ENCODE peak calls at places on chromosome 14, in four cellular contexts. One of them, this sample, is unnamed.

GRCh38 chr14:75254381-75254821 is 24.2 kb upstream of the FOS start:
- DNase-seq in mesenchymal stem cell: no peak
- DNase-seq in H9: no peak
- DNase-seq in neuronal stem cell: no peak
- DNase-seq in this sample: no peak

GRCh38 chr14:38944691-38945090 is 158.3 kb downstream of the SEC23A start:
- DNase-seq in neuronal stem cell: no peak
- DNase-seq in H9: no peak
- DNase-seq in mesenchymal stem cell: no peak
- DNase-seq in this sample: no peak

GRCh38 chr14:23000860-23001259 is 9.1 kb downstream of the C14orf93 start:
- DNase-seq in mesenchymal stem cell: no peak
- DNase-seq in neuronal stem cell: no peak
- DNase-seq in H9: no peak
- DNase-seq in this sample: no peak

GRCh38 chr14:99156814-99157213 is 115.2 kb downstream of the BCL11B start:
- DNase-seq in neuronal stem cell: no peak
- DNase-seq in H9: peak
- DNase-seq in mesenchymal stem cell: no peak
- DNase-seq in this sample: peak

GRCh38 chr14:92513204-92513965 is at the start of gene RIN3:
- DNase-seq in mesenchymal stem cell: peak
- DNase-seq in neuronal stem cell: peak
- DNase-seq in H9: peak
- DNase-seq in this sample: no peak

GRCh38 chr14:103846569-103847438 is 571 bp downstream of the PPP1R13B start:
- DNase-seq in H9: peak
- DNase-seq in mesenchymal stem cell: peak
- DNase-seq in neuronal stem cell: no peak
- DNase-seq in this sample: peak

GRCh38 chr14:20468773-20469241 is 399 bp upstream of the PNP start:
- DNase-seq in neuronal stem cell: no peak
- DNase-seq in mesenchymal stem cell: no peak
- DNase-seq in H9: no peak
- DNase-seq in this sample: no peak

GRCh38 chr14:101721951-101722661 is 39.4 kb upstream of the PPP2R5C start:
- DNase-seq in mesenchymal stem cell: peak
- DNase-seq in neuronal stem cell: no peak
- DNase-seq in H9: peak
- DNase-seq in this sample: no peak

GRCh38 chr14:21205026-21205677 is 49.3 kb upstream of the OR5AU1 start:
- DNase-seq in neuronal stem cell: no peak
- DNase-seq in H9: no peak
- DNase-seq in mesenchymal stem cell: no peak
- DNase-seq in this sample: no peak

GRCh38 chr14:76706811-76707210 is 54.5 kb upstream of the VASH1 start:
- DNase-seq in neuronal stem cell: no peak
- DNase-seq in mesenchymal stem cell: no peak
- DNase-seq in H9: no peak
- DNase-seq in this sample: no peak

GRCh38 chr14:20687362-20688166 is 1.0 kb upstream of the ANG start:
- DNase-seq in mesenchymal stem cell: no peak
- DNase-seq in H9: no peak
- DNase-seq in neuronal stem cell: no peak
- DNase-seq in this sample: no peak

GRCh38 chr14:101184104-101184455 is 280.6 kb upstream of the RTL1 start:
- DNase-seq in mesenchymal stem cell: no peak
- DNase-seq in neuronal stem cell: no peak
- DNase-seq in H9: no peak
- DNase-seq in this sample: no peak

GRCh38 chr14:22152161-22152870 is 436.7 kb downstream of the DAD1 start:
- DNase-seq in mesenchymal stem cell: no peak
- DNase-seq in H9: no peak
- DNase-seq in neuronal stem cell: no peak
- DNase-seq in this sample: no peak

GRCh38 chr14:103704708-103705107 is 10.5 kb downstream of the XRCC3 start:
- DNase-seq in H9: no peak
- DNase-seq in neuronal stem cell: no peak
- DNase-seq in mesenchymal stem cell: no peak
- DNase-seq in this sample: no peak

GRCh38 chr14:52052991-52053390 is 15.9 kb downstream of the NID2 start:
- DNase-seq in neuronal stem cell: no peak
- DNase-seq in H9: no peak
- DNase-seq in mesenchymal stem cell: no peak
- DNase-seq in this sample: no peak

GRCh38 chr14:100398044-100398443 is 74.9 kb downstream of the SLC25A47 start:
- DNase-seq in H9: no peak
- DNase-seq in mesenchymal stem cell: no peak
- DNase-seq in neuronal stem cell: peak
- DNase-seq in this sample: no peak

GRCh38 chr14:50829472-50830043 is 1.4 kb downstream of the NIN start:
- DNase-seq in neuronal stem cell: no peak
- DNase-seq in mesenchymal stem cell: no peak
- DNase-seq in H9: peak
- DNase-seq in this sample: no peak
- H4K91ac ChIP-seq in neuronal stem cell: no peak
- H4K91ac ChIP-seq in mesenchymal stem cell: no peak
- H4K91ac ChIP-seq in H9: no peak
- H4K91ac ChIP-seq in this sample: no peak

GRCh38 chr14:53495846-53496343 is 342.8 kb upstream of the DDHD1 start:
- DNase-seq in neuronal stem cell: no peak
- DNase-seq in H9: no peak
- DNase-seq in mesenchymal stem cell: no peak
- DNase-seq in this sample: no peak

GRCh38 chr14:53496668-53497067 is 343.5 kb upstream of the DDHD1 start:
- DNase-seq in mesenchymal stem cell: no peak
- DNase-seq in neuronal stem cell: no peak
- DNase-seq in H9: no peak
- DNase-seq in this sample: no peak

GRCh38 chr14:53494587-53494986 is 341.5 kb upstream of the DDHD1 start:
- DNase-seq in mesenchymal stem cell: no peak
- DNase-seq in neuronal stem cell: no peak
- DNase-seq in H9: no peak
- DNase-seq in this sample: no peak

GRCh38 chr14:53501361-53502320 is 348.5 kb upstream of the DDHD1 start:
- DNase-seq in mesenchymal stem cell: peak
- DNase-seq in neuronal stem cell: no peak
- DNase-seq in H9: no peak
- DNase-seq in this sample: no peak

DNA sequence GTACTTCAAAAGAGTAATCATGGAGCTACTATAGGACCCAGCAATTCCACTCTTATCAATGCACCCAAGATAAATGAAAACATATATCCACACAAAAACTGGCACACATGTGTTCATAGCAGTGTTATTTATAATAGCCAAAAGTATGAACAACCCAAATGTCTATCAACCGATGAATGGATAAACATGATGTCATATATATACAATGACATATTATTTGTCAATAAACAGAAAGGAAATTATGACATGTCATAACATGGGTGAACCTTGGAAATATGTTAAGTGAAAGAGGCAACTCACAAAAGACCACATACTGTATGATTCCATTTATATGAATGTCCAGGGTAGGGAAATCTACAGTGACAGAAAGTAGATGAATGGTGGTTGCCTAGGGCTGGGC is 347.1 kb upstream of the DDHD1 start:
- DNase-seq in H9: no peak
- DNase-seq in mesenchymal stem cell: no peak
- DNase-seq in neuronal stem cell: no peak
- DNase-seq in this sample: no peak
- H4K91ac ChIP-seq in H9: no peak
- H4K91ac ChIP-seq in mesenchymal stem cell: peak
- H4K91ac ChIP-seq in neuronal stem cell: no peak
- H4K91ac ChIP-seq in this sample: no peak

GRCh38 chr14:96148631-96149030 is 56.0 kb upstream of the BDKRB2 start:
- DNase-seq in neuronal stem cell: no peak
- DNase-seq in mesenchymal stem cell: no peak
- DNase-seq in H9: no peak
- DNase-seq in this sample: no peak
- H4K91ac ChIP-seq in neuronal stem cell: no peak
- H4K91ac ChIP-seq in mesenchymal stem cell: peak
- H4K91ac ChIP-seq in H9: no peak
- H4K91ac ChIP-seq in this sample: no peak

GRCh38 chr14:54652188-54652889 is 85.4 kb downstream of the SAMD4A start:
- DNase-seq in mesenchymal stem cell: peak
- DNase-seq in H9: peak
- DNase-seq in neuronal stem cell: peak
- DNase-seq in this sample: peak
- H4K91ac ChIP-seq in mesenchymal stem cell: peak
- H4K91ac ChIP-seq in H9: peak
- H4K91ac ChIP-seq in neuronal stem cell: no peak
- H4K91ac ChIP-seq in this sample: peak

GRCh38 chr14:69055125-69055524 is 76.0 kb upstream of the ACTN1 start:
- DNase-seq in H9: no peak
- DNase-seq in neuronal stem cell: no peak
- DNase-seq in mesenchymal stem cell: peak
- DNase-seq in this sample: no peak

GRCh38 chr14:69056389-69056788 is 77.3 kb upstream of the ACTN1 start:
- DNase-seq in neuronal stem cell: no peak
- DNase-seq in mesenchymal stem cell: peak
- DNase-seq in H9: peak
- DNase-seq in this sample: no peak

GRCh38 chr14:69054030-69054429 is 74.9 kb upstream of the ACTN1 start:
- DNase-seq in mesenchymal stem cell: no peak
- DNase-seq in H9: no peak
- DNase-seq in neuronal stem cell: no peak
- DNase-seq in this sample: no peak

GRCh38 chr14:69052181-69052601 is 73.1 kb upstream of the ACTN1 start:
- DNase-seq in mesenchymal stem cell: no peak
- DNase-seq in H9: no peak
- DNase-seq in neuronal stem cell: no peak
- DNase-seq in this sample: no peak

GRCh38 chr14:69055973-69056372 is 76.9 kb upstream of the ACTN1 start:
- DNase-seq in mesenchymal stem cell: peak
- DNase-seq in H9: no peak
- DNase-seq in neuronal stem cell: no peak
- DNase-seq in this sample: no peak
- H4K91ac ChIP-seq in mesenchymal stem cell: no peak
- H4K91ac ChIP-seq in H9: no peak
- H4K91ac ChIP-seq in neuronal stem cell: no peak
- H4K91ac ChIP-seq in this sample: no peak

GRCh38 chr14:68450391-68451120 is 342.3 kb downstream of the ZFP36L1 start:
- DNase-seq in mesenchymal stem cell: no peak
- DNase-seq in neuronal stem cell: no peak
- DNase-seq in H9: no peak
- DNase-seq in this sample: no peak
- H4K91ac ChIP-seq in mesenchymal stem cell: no peak
- H4K91ac ChIP-seq in neuronal stem cell: no peak
- H4K91ac ChIP-seq in H9: no peak
- H4K91ac ChIP-seq in this sample: no peak

GRCh38 chr14:95272057-95272456 is 47.7 kb downstream of the CLMN start:
- DNase-seq in mesenchymal stem cell: no peak
- DNase-seq in neuronal stem cell: no peak
- DNase-seq in H9: no peak
- DNase-seq in this sample: no peak

GRCh38 chr14:95275507-95275906 is 44.2 kb downstream of the CLMN start:
- DNase-seq in H9: no peak
- DNase-seq in neuronal stem cell: no peak
- DNase-seq in mesenchymal stem cell: no peak
- DNase-seq in this sample: no peak

GRCh38 chr14:95274283-95274682 is 45.4 kb downstream of the CLMN start:
- DNase-seq in H9: peak
- DNase-seq in neuronal stem cell: no peak
- DNase-seq in mesenchymal stem cell: no peak
- DNase-seq in this sample: no peak

GRCh38 chr14:95274874-95275273 is 44.8 kb downstream of the CLMN start:
- DNase-seq in H9: peak
- DNase-seq in neuronal stem cell: no peak
- DNase-seq in mesenchymal stem cell: no peak
- DNase-seq in this sample: no peak

GRCh38 chr14:95273041-95273978 is 46.4 kb downstream of the CLMN start:
- DNase-seq in H9: no peak
- DNase-seq in neuronal stem cell: no peak
- DNase-seq in mesenchymal stem cell: peak
- DNase-seq in this sample: no peak
- H4K91ac ChIP-seq in H9: no peak
- H4K91ac ChIP-seq in neuronal stem cell: no peak
- H4K91ac ChIP-seq in mesenchymal stem cell: no peak
- H4K91ac ChIP-seq in this sample: no peak

DNA sequence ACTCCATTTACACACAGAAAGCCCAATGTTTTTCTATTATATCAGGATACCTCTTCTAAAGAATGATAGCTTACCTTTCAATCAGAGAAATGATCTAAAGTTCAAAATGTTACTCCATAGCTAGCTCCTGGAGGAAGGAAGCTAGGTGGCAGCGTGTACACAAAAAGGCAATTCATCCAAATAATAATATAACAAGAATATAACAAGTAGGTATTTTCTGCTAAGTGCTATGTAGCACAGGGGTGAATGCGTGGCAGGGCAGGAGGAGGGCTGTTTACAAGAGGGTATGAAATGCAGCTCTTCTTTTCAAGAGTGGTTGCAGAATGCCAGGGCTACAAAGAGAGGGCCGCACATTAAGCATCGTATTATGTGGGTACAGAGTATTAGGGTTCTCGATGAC is 663 bp upstream of the SNAPC1 start:
- DNase-seq in mesenchymal stem cell: no peak
- DNase-seq in neuronal stem cell: no peak
- DNase-seq in H9: no peak
- DNase-seq in this sample: no peak
- H4K91ac ChIP-seq in mesenchymal stem cell: no peak
- H4K91ac ChIP-seq in neuronal stem cell: no peak
- H4K91ac ChIP-seq in H9: no peak
- H4K91ac ChIP-seq in this sample: no peak